ENCODE peak calls at places on chromosomes 1 and 21, in five cellular contexts. One of them, this sample, is unnamed.

GRCh38 chr1:110050602-110051261 is 16.3 kb downstream of the STRIP1 start:
- DNase-seq in WERI-Rb-1: no peak
- DNase-seq in kidney epithelial cell: no peak
- DNase-seq in body of pancreas: no peak
- DNase-seq in lung: no peak
- DNase-seq in this sample: no peak

GRCh38 chr1:193741228-193741627 is 554.8 kb upstream of the B3GALT2 start:
- DNase-seq in lung: no peak
- DNase-seq in WERI-Rb-1: no peak
- DNase-seq in body of pancreas: no peak
- DNase-seq in kidney epithelial cell: no peak
- DNase-seq in this sample: no peak

GRCh38 chr1:159040206-159040605 is 30.5 kb downstream of the IFI16 start:
- DNase-seq in WERI-Rb-1: no peak
- DNase-seq in lung: no peak
- DNase-seq in body of pancreas: no peak
- DNase-seq in kidney epithelial cell: no peak
- DNase-seq in this sample: peak; percentile 34

GRCh38 chr1:22500476-22500875 is 48.8 kb downstream of the ZBTB40 start:
- DNase-seq in body of pancreas: peak; percentile 69
- DNase-seq in WERI-Rb-1: no peak
- DNase-seq in lung: peak; percentile 70
- DNase-seq in kidney epithelial cell: peak; percentile 59
- DNase-seq in this sample: peak; percentile 11

GRCh38 chr1:201447911-201448871 is 20.8 kb downstream of the PHLDA3 start:
- DNase-seq in lung: peak; percentile 75
- DNase-seq in body of pancreas: peak; percentile 81
- DNase-seq in kidney epithelial cell: no peak
- DNase-seq in WERI-Rb-1: peak; percentile 95
- DNase-seq in this sample: peak; percentile 33

GRCh38 chr1:55057956-55058298 is 18.6 kb downstream of the PCSK9 start:
- DNase-seq in body of pancreas: no peak
- DNase-seq in WERI-Rb-1: no peak
- DNase-seq in kidney epithelial cell: no peak
- DNase-seq in lung: no peak
- DNase-seq in this sample: no peak

GRCh38 chr21:29538115-29538514 is 239.4 kb downstream of the BACH1 start:
- DNase-seq in lung: no peak
- DNase-seq in body of pancreas: no peak
- DNase-seq in WERI-Rb-1: no peak
- DNase-seq in kidney epithelial cell: no peak
- DNase-seq in this sample: peak; percentile 20

GRCh38 chr1:201750120-201750519 is 78.8 kb upstream of the IPO9 start:
- DNase-seq in lung: no peak
- DNase-seq in kidney epithelial cell: no peak
- DNase-seq in WERI-Rb-1: no peak
- DNase-seq in body of pancreas: no peak
- DNase-seq in this sample: no peak

GRCh38 chr1:48859429-48859828 is 82.7 kb upstream of the BEND5 start:
- DNase-seq in lung: no peak
- DNase-seq in WERI-Rb-1: no peak
- DNase-seq in body of pancreas: no peak
- DNase-seq in kidney epithelial cell: no peak
- DNase-seq in this sample: no peak

GRCh38 chr1:113874017-113874879 is 2.7 kb upstream of the PTPN22 start:
- DNase-seq in body of pancreas: peak; percentile 73
- DNase-seq in kidney epithelial cell: no peak
- DNase-seq in WERI-Rb-1: peak; percentile 16
- DNase-seq in lung: no peak
- DNase-seq in this sample: no peak

GRCh38 chr1:7255303-7256058 is 470.2 kb downstream of the CAMTA1 start:
- DNase-seq in lung: no peak
- DNase-seq in kidney epithelial cell: no peak
- DNase-seq in body of pancreas: no peak
- DNase-seq in WERI-Rb-1: no peak
- DNase-seq in this sample: no peak

GRCh38 chr1:18190598-18190997 is 83.0 kb downstream of the IGSF21 start:
- DNase-seq in body of pancreas: no peak
- DNase-seq in WERI-Rb-1: no peak
- DNase-seq in lung: no peak
- DNase-seq in kidney epithelial cell: no peak
- DNase-seq in this sample: no peak

DNA sequence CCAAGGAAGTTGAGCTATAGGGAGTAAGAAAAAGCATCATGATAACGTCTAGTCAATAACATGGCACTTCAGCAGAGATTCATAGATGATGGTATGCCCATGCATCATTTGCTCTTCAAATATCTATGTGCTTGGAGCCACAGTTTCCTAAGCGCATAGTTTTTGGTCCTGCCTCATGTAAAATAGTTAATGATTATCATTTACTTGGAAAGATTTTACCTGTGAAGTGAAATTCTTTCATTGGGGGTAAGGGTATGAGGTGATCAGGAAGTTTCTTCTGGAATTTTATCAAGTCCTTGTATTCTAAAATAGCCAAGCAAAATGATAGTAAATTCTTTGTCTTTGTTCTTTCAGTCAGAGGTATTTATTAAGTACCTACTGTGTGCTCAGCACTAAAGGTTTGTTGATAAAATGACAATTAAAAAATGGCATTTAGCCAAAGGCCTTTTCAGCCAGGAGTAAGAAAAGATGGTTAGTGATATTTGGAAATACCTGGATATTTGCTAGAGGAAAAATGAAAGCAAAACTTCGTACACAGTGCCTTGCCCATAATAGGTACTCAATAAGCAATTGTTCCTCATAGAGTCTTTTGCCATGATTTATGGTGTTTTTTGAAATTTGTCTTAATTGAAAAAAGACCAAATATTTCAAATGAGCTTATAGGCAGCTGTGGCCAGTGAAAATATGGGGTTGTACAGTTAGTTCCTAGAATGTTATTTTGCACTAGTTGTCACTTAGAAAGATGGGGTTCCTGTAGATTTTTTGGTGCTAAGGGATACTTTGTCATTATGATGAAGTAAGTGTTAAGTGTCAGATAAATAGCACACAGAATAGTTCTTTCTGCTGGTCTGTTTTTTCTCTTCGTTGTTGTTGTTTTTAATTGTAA is 13.1 kb downstream of the PDIK1L start:
- DNase-seq in body of pancreas: no peak
- DNase-seq in WERI-Rb-1: no peak
- DNase-seq in kidney epithelial cell: no peak
- DNase-seq in lung: no peak
- DNase-seq in this sample: no peak
- H3K4me3 ChIP-seq in body of pancreas: no peak overlapping the region
- H3K4me3 ChIP-seq in WERI-Rb-1: no peak overlapping the region
- H3K4me3 ChIP-seq in kidney epithelial cell: no peak overlapping the region
- H3K4me3 ChIP-seq in lung: no peak overlapping the region
- H3K4me3 ChIP-seq in this sample: no peak overlapping the region

GRCh38 chr1:84021822-84022221 is 22.9 kb upstream of the TTLL7 start:
- DNase-seq in lung: no peak
- DNase-seq in kidney epithelial cell: no peak
- DNase-seq in WERI-Rb-1: no peak
- DNase-seq in body of pancreas: no peak
- DNase-seq in this sample: no peak
- H3K27me3 ChIP-seq in lung: no peaks in the 10 kb centered on the region
- H3K27me3 ChIP-seq in kidney epithelial cell: no peaks in the 10 kb centered on the region
- H3K27me3 ChIP-seq in WERI-Rb-1: no peaks in the 10 kb centered on the region
- H3K27me3 ChIP-seq in body of pancreas: no peaks in the 10 kb centered on the region
- H3K27me3 ChIP-seq in this sample: no peaks in the 10 kb centered on the region

DNA sequence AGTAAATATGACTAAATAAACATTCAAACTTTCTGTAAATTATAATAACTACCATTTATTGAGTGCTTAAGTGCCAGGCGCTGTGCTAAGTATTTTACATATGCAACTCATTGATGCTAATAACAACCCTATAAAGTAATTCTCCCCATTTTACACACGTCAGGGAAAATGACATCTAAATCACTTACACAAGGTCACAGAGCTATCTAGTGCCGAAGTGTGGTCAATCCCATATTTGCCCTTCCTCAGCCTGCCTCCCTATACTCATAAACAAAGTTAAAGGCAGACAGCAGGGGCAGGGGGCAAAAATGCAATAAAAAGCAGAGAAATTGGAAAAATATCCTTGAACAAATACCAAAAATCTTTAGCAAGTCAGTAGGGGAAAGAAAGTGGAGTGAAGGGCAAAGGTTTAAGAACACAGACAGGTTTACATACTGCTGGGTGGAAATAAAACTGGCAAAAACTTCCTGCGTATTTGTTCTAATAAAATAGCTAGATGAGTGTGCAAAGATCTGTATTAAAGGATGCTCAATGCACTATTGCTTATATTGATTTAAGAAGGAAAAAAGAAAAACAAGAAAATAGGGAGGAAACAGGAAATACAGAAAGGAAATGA is 72.8 kb downstream of the WDR64 start:
- DNase-seq in lung: no peak
- DNase-seq in kidney epithelial cell: no peak
- DNase-seq in body of pancreas: no peak
- DNase-seq in WERI-Rb-1: no peak
- DNase-seq in this sample: no peak
- TF ChIP-seq CTCF in lung: no peak
- TF ChIP-seq CTCF in kidney epithelial cell: no peak
- TF ChIP-seq CTCF in body of pancreas: no peak
- TF ChIP-seq CTCF in WERI-Rb-1: no peak
- TF ChIP-seq CTCF in this sample: no peak

GRCh38 chr1:197917553-197917812 is 311 bp downstream of the LHX9 start:
- DNase-seq in lung: no peak
- DNase-seq in kidney epithelial cell: no peak
- DNase-seq in WERI-Rb-1: no peak
- DNase-seq in body of pancreas: no peak
- DNase-seq in this sample: no peak
- H3K4me3 ChIP-seq in lung: peak overlapping the region; percentile 19
- H3K4me3 ChIP-seq in kidney epithelial cell: no peak overlapping the region
- H3K4me3 ChIP-seq in WERI-Rb-1: peak overlapping the region; percentile 61
- H3K4me3 ChIP-seq in body of pancreas: no peak overlapping the region
- H3K4me3 ChIP-seq in this sample: peak overlapping the region; percentile 34

DNA sequence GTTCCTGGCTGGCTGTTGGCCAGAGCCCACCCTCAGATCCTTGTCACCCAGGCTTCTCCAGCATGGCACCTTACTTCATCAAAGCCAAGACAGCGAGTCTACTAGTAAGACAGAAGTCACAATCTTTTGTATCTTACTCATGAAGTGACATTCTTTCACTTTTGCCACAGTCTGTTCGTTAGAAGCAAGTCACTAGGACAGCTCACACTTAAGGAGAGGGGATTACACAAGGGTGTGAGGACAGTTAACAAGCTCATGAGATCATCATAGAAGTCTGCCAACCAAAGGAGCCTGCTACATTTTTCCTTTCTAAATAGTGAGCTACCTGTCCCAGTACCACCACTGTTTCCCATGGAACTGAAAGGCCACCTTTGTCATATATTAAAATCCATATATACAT is 61.5 kb downstream of the PACC1 start:
- DNase-seq in body of pancreas: no peak
- DNase-seq in kidney epithelial cell: no peak
- DNase-seq in lung: no peak
- DNase-seq in WERI-Rb-1: no peak
- DNase-seq in this sample: no peak
- H3K27me3 ChIP-seq in body of pancreas: no peaks in the 10 kb centered on the region
- H3K27me3 ChIP-seq in kidney epithelial cell: no peaks in the 10 kb centered on the region
- H3K27me3 ChIP-seq in lung: no peaks in the 10 kb centered on the region
- H3K27me3 ChIP-seq in WERI-Rb-1: no peaks in the 10 kb centered on the region
- H3K27me3 ChIP-seq in this sample: no peaks in the 10 kb centered on the region

GRCh38 chr1:228415853-228416216 is 826 bp downstream of the TRIM17 start:
- DNase-seq in kidney epithelial cell: no peak
- DNase-seq in WERI-Rb-1: no peak
- DNase-seq in body of pancreas: no peak
- DNase-seq in lung: no peak
- DNase-seq in this sample: no peak

GRCh38 chr1:228415221-228415620 is 1.4 kb downstream of the TRIM17 start:
- DNase-seq in body of pancreas: no peak
- DNase-seq in kidney epithelial cell: no peak
- DNase-seq in WERI-Rb-1: no peak
- DNase-seq in lung: no peak
- DNase-seq in this sample: no peak

GRCh38 chr1:228417061-228417460 is 400 bp upstream of the TRIM17 start:
- DNase-seq in body of pancreas: no peak
- DNase-seq in lung: no peak
- DNase-seq in kidney epithelial cell: no peak
- DNase-seq in WERI-Rb-1: no peak
- DNase-seq in this sample: no peak

GRCh38 chr1:228417471-228418203 is 976 bp upstream of the TRIM17 start:
- DNase-seq in body of pancreas: no peak
- DNase-seq in lung: no peak
- DNase-seq in kidney epithelial cell: no peak
- DNase-seq in WERI-Rb-1: no peak
- DNase-seq in this sample: no peak

DNA sequence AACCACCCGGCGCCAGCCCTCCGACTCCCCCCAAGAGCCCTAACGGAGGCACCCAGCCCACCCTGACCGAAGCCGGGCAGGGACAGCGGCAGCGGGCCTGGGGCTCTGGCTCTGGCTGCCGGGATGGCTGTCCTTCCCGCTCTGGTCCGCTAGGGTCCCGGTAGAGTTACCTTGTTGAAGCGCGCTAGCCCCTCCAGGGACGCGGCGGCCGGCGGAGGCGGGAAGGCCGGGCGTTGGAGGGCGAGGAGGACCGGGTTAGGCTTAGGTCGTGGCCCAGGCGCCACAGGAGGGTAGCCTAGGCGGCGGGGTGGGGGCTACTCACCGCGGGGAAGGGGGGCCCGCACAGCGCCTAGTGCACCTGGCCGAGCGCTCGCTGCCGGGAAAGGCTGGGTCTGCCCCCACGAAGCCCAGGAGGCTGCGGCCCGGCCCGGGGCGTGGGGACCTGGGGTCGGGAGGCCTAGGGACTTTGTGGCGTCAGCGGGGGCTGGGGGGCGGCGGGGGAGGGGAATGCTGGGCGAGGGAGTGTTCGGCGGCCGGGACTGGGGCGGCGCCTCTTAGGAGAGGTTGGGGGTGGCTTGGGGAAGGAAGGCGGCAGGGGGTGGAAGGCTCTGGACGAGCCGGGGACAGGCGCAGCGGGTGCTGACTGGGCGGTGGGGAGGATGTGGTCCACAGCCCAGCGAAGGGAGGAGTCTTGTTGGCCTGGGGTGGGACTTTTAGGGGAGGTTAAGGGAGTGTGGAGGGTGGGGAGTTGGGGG is at the start of gene TRIM17:
- DNase-seq in kidney epithelial cell: no peak
- DNase-seq in WERI-Rb-1: peak; percentile 50
- DNase-seq in body of pancreas: peak; percentile 41
- DNase-seq in lung: peak; percentile 37
- DNase-seq in this sample: no peak
- TF ChIP-seq CTCF in kidney epithelial cell: peak; percentile 47
- TF ChIP-seq CTCF in WERI-Rb-1: peak; percentile 30
- TF ChIP-seq CTCF in body of pancreas: peak; percentile 6
- TF ChIP-seq CTCF in lung: no peak
- TF ChIP-seq CTCF in this sample: peak; percentile 37

GRCh38 chr1:154441241-154441888 is 36.2 kb downstream of the IL6R start:
- DNase-seq in lung: no peak
- DNase-seq in WERI-Rb-1: no peak
- DNase-seq in kidney epithelial cell: no peak
- DNase-seq in body of pancreas: no peak
- DNase-seq in this sample: no peak
- H3K4me3 ChIP-seq in lung: no peak overlapping the region
- H3K4me3 ChIP-seq in WERI-Rb-1: no peak overlapping the region
- H3K4me3 ChIP-seq in kidney epithelial cell: no peak overlapping the region
- H3K4me3 ChIP-seq in body of pancreas: no peak overlapping the region
- H3K4me3 ChIP-seq in this sample: no peak overlapping the region